ENCODE peak calls at places on chromosomes 11 and 22, in five cellular contexts. H is pancreas, L is spleen, T is mammary epithelial cell, X is SK-N-SH. Q is an unnamed sample. For H3K27me3, the result is how much of the 10 kb centered on the place peaks cover.

GRCh38 chr11:85626496-85626895 is 648 bp downstream of the DLG2 start:
- DNase-seq in H (peak), L (no peak), T (no peak), X (no peak), Q (no peak)

GRCh38 chr11:14886509-14886908 is 5.5 kb downstream of the CYP2R1 start:
- DNase-seq in L (no peak), X (no peak), T (no peak), H (no peak), Q (no peak)

GRCh38 chr11:94149435-94149834 is 20.8 kb downstream of the PANX1 start:
- DNase-seq in T (peak), L (no peak), X (no peak), H (no peak), Q (no peak)

GRCh38 chr11:41660585-41660984 is 201.1 kb upstream of the LRRC4C start:
- DNase-seq in L (no peak), H (no peak), T (no peak), X (no peak), Q (no peak)

GRCh38 chr22:22923930-22924329 is 36.3 kb downstream of the IGLL5 start:
- DNase-seq in X (no peak), H (no peak), T (no peak), L (no peak), Q (no peak)

GRCh38 chr11:623999-624704 is 603 bp downstream of the CDHR5 start:
- DNase-seq in L (peak), X (no peak), H (peak), T (peak), Q (no peak)

GRCh38 chr11:125376856-125377255 is 119.2 kb downstream of the FEZ1 start:
- DNase-seq in X (no peak), T (no peak), H (no peak), L (no peak), Q (no peak)

GRCh38 chr22:29150701-29151100 is 55.0 kb upstream of the EMID1 start:
- DNase-seq in H (no peak), T (no peak), X (no peak), L (peak), Q (no peak)

GRCh38 chr11:77190331-77191075 is 62.5 kb downstream of the MYO7A start:
- DNase-seq in T (no peak), X (no peak), L (no peak), H (no peak), Q (no peak)

GRCh38 chr11:77407613-77408012 is 66.3 kb downstream of the PAK1 start:
- DNase-seq in H (peak), L (no peak), T (peak), X (peak), Q (peak)

GRCh38 chr22:43305806-43306205 is 37.4 kb downstream of the SCUBE1 start:
- DNase-seq in T (no peak), X (peak), L (no peak), H (no peak), Q (no peak)

GRCh38 chr11:23311986-23312940 is 452.0 kb upstream of the CCDC179 start:
- DNase-seq in H (no peak), X (peak), T (no peak), L (no peak), Q (no peak)

GRCh38 chr11:127493330-127493729 is 492.8 kb upstream of the KIRREL3 start:
- DNase-seq in H (no peak), T (peak), X (peak), L (no peak), Q (no peak)

GRCh38 chr11:133706925-133707794 is 138.2 kb downstream of the SPATA19 start:
- DNase-seq in L (no peak), H (no peak), T (no peak), X (no peak), Q (no peak)

GRCh38 chr11:78019808-78020207 is 3.3 kb downstream of the KCTD14 start:
- DNase-seq in T (peak), H (no peak), L (no peak), X (no peak), Q (no peak)

GRCh38 chr22:30649430-30650007 is 13.9 kb downstream of the SLC35E4 start:
- DNase-seq in X (no peak), L (no peak), H (peak), T (peak), Q (no peak)

GRCh38 chr11:72012897-72013721 is 14.4 kb downstream of the IL18BP start:
- DNase-seq in X (no peak), T (peak), H (peak), L (no peak), Q (no peak)

GRCh38 chr11:108027057-108027456 is 18.4 kb downstream of the CUL5 start:
- DNase-seq in T (no peak), L (no peak), X (no peak), H (no peak), Q (no peak)

GRCh38 chr11:3861698-3862097 is 6.2 kb downstream of the STIM1 start:
- DNase-seq in T (no peak), X (no peak), L (no peak), H (no peak), Q (no peak)

GRCh38 chr11:32960553-32961164 is 55.0 kb upstream of the DEPDC7 start:
- DNase-seq in X (peak), H (no peak), L (no peak), T (peak), Q (no peak)

GRCh38 chr22:36395922-36396321 is 8.2 kb upstream of the MYH9 start:
- DNase-seq in H (no peak), X (peak), L (no peak), T (peak), Q (no peak)

GRCh38 chr11:1078191-1078601 is 3.5 kb downstream of the MUC2 start:
- DNase-seq in H (no peak), L (peak), T (no peak), X (no peak), Q (no peak)

GRCh38 chr11:19808076-19808911 is 95.7 kb downstream of the NAV2 start:
- DNase-seq in L (no peak), T (no peak), H (no peak), X (peak), Q (no peak)

GRCh38 chr11:119085523-119085878 is 820 bp downstream of the HMBS start:
- DNase-seq in L (no peak), H (no peak), X (peak), T (no peak), Q (no peak)

GRCh38 chr11:108672113-108672512 is 7.2 kb downstream of the DDX10 start:
- DNase-seq in T (no peak), H (no peak), X (no peak), L (no peak), Q (no peak)

GRCh38 chr22:21917206-21917958 is 35.3 kb downstream of the PPM1F start:
- DNase-seq in H (peak), T (no peak), X (peak), L (no peak), Q (no peak)

DNA sequence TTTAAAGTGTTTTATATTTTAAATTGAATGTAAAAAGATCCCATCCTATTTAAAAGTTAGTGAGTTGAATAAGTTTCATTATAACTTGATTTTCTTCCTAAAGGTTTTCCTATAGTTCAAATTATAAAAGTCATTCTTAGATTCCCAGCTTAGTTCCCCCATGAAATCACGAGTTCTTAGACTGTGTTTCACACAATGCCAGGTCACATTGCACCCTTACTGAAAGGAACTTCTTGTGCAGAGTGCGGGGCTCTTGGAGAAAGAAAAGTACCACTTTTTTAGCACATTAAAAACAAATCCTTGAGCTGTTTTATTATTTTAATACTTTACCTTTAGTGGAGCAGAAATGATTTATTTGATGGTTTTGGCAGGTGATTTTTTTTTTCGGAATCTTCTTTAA is 15.6 kb downstream of the GRAP2 start:
- DNase-seq in T (no peak), L (no peak), X (no peak), H (no peak), Q (no peak)
- H3K27me3 ChIP-seq in T (under half), L (under half), X (under half), H (under half), Q (under half)

GRCh38 chr22:35311551-35311999 is 11.9 kb downstream of the TOM1 start:
- DNase-seq in L (peak), X (no peak), H (peak), T (no peak), Q (no peak)

GRCh38 chr22:35313311-35314121 is 13.8 kb downstream of the TOM1 start:
- DNase-seq in X (no peak), T (peak), H (peak), L (peak), Q (peak)

GRCh38 chr22:35314161-35314942 is 14.7 kb downstream of the TOM1 start:
- DNase-seq in H (peak), T (no peak), L (peak), X (no peak), Q (no peak)

GRCh38 chr22:35310556-35311550 is 11.2 kb downstream of the TOM1 start:
- DNase-seq in L (peak), T (no peak), H (peak), X (no peak), Q (no peak)

GRCh38 chr22:35312198-35313059 is 12.7 kb downstream of the TOM1 start:
- DNase-seq in H (peak), X (no peak), L (peak), T (peak), Q (no peak)
- H3K27ac ChIP-seq in H (peak), X (no peak), L (no peak), T (peak), Q (peak)

DNA sequence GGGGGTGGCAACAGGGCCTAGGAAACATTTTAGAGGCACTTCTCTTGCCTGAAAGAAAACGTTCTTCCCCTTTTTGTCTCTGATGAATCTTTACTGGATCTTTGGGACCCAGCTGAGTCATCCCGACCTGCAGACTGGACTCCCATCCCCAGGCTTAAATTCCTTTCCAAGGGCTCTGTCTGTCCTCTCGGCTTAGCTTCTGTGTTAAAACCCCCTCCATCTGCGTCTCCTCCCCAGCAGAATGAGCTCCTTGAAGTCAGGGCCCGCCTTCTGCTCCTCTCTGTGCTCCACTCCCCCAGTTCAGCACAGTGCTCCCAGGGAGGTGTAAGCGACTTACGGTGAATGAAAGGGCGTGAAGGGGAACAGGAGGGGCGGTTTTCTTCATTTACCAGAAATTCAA is 890 bp upstream of the DAGLA start:
- DNase-seq in T (no peak), L (no peak), H (peak), X (no peak), Q (no peak)
- H3K27me3 ChIP-seq in T (under half), L (under half), H (under half), X (under half), Q (under half)

DNA sequence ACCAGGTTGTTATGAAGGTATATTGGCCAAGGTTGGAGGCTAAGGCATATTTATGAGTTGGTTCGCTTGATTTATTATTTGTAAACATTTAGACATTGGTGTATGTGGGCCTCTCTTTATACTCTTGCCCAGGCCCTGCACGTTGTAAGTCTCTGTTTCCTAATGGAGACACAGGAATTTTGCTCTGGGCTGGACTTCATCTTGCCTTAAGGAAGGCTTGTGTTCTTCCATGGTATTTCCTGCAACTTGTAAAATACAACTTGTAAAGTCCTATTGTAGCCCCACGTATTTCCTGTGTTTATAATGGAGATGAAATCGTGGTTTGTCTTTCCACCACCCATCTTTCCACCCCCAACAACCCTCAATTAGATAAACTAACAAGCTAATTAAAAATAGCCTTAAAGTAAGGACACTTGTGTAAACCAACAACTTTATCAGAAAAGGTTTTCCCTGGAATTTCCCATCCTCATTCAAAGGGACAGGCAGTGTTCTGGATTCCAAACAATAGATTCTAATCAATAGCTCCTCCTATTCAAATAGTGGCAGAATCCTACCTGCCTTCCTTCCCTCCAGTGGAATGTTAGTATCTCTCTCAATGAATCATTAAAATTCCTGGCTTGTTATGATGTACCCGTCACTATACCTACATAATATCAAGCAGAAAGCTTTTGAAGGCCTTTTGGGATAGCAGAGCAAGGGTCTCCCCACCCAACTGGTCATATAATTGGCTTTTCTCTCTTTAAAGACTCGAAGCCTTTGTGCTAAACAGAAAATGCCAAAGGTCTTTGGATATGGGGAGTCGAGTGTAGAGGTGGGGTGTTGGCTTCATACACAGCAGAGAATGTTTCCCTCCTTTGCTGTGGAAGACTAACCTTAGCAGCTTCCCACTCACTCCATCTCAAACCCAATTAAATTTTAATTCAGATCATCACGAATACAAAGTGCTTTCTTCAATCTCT is 77.1 kb downstream of the UBASH3B start:
- DNase-seq in L (no peak), T (no peak), X (no peak), H (no peak), Q (no peak)
- H3K27ac ChIP-seq in L (no peak), T (no peak), X (no peak), H (no peak), Q (no peak)

Q was measured in thoracic aorta.